ENCODE peak calls at places on chromosomes 1 and 21, in eight cellular contexts. Q, V, J, P, A, D, S and H are unnamed samples.

GRCh38 chr1:29320541-29320940 is 84.2 kb downstream of the PTPRU start:
- DNase-seq in Q (no peak), V (no peak), J (no peak), P (no peak), A (no peak), D (no peak), S (no peak), H (no peak)

GRCh38 chr1:182784556-182785171 is 4.9 kb upstream of the NPL start:
- DNase-seq in Q (peak), V (no peak), J (no peak), P (no peak), A (no peak), D (peak), S (no peak), H (no peak)

GRCh38 chr1:218933526-218933925 is 240.2 kb upstream of the LYPLAL1 start:
- DNase-seq in Q (peak), V (no peak), J (no peak), P (no peak), A (no peak), D (no peak), S (no peak), H (no peak)

GRCh38 chr1:78231894-78232293 is 186.1 kb downstream of the GIPC2 start:
- DNase-seq in Q (no peak), V (no peak), J (no peak), P (no peak), A (no peak), D (no peak), S (no peak), H (no peak)

GRCh38 chr1:153548722-153549695 is at the start of gene S100A3:
- DNase-seq in Q (peak), V (no peak), J (no peak), P (peak), A (no peak), D (no peak), S (no peak), H (no peak)

GRCh38 chr1:32870615-32871363 is at the start of gene FNDC5:
- DNase-seq in Q (peak), V (no peak), J (no peak), P (no peak), A (peak), D (no peak), S (no peak), H (no peak)

GRCh38 chr1:110962892-110963665 is 643 bp downstream of the LRIF1 start:
- DNase-seq in Q (peak), V (peak), J (no peak), P (peak), A (peak), D (peak), S (peak), H (peak)

GRCh38 chr1:25724986-25725385 is 75.0 kb upstream of the SELENON start:
- DNase-seq in Q (no peak), V (no peak), J (no peak), P (no peak), A (no peak), D (no peak), S (no peak), H (no peak)

GRCh38 chr1:154998818-154999650 is 3.6 kb upstream of the ZBTB7B start:
- DNase-seq in Q (peak), V (peak), J (peak), P (peak), A (peak), D (peak), S (no peak), H (peak)

GRCh38 chr1:17990401-17990800 is 117.2 kb upstream of the IGSF21 start:
- DNase-seq in Q (no peak), V (no peak), J (no peak), P (no peak), A (no peak), D (no peak), S (no peak), H (no peak)

GRCh38 chr21:40905251-40905650 is 58.3 kb upstream of the DSCAM start:
- DNase-seq in Q (no peak), V (no peak), J (no peak), P (no peak), A (no peak), D (no peak), S (no peak), H (no peak)

GRCh38 chr1:30681782-30682181 is 41.6 kb downstream of the MATN1 start:
- DNase-seq in Q (no peak), V (no peak), J (no peak), P (peak), A (no peak), D (no peak), S (no peak), H (no peak)